ENCODE peak calls at places on chromosomes 16 and 17, in ten cellular contexts. V, K, T, D, B, J, M, I, X and C are unnamed samples. For H3K27me3, the result is how much of the 10 kb centered on the place peaks cover.

GRCh38 chr17:32558997-32559650 is 72.3 kb downstream of the CDK5R1 start:
- DNase-seq in I (no peak), K (no peak), V (no peak), M (no peak), X (no peak), D (no peak), T (no peak), J (peak), B (no peak), C (no peak)

GRCh38 chr16:80580109-80580832 is 39.5 kb downstream of the DYNLRB2 start:
- DNase-seq in B (no peak), V (no peak), D (no peak), K (no peak), T (peak), M (no peak), I (no peak), X (no peak), J (no peak), C (no peak)

GRCh38 chr17:59342681-59343127 is 11.2 kb downstream of the YPEL2 start:
- DNase-seq in K (no peak), B (no peak), D (no peak), M (no peak), V (no peak), I (no peak), J (no peak), T (no peak), X (no peak), C (no peak)

GRCh38 chr17:74010903-74011302 is 192.6 kb upstream of the RPL38 start:
- DNase-seq in B (no peak), V (no peak), J (no peak), D (no peak), K (no peak), M (no peak), I (no peak), X (no peak), T (no peak), C (no peak)

GRCh38 chr16:73065617-73066313 is 17.8 kb upstream of the ZFHX3 start:
- DNase-seq in M (no peak), T (no peak), B (no peak), D (no peak), K (no peak), X (no peak), V (no peak), J (no peak), I (no peak), C (no peak)

GRCh38 chr16:89922477-89922883 is 662 bp upstream of the TUBB3 start:
- DNase-seq in T (peak), K (no peak), I (no peak), D (peak), X (peak), J (peak), V (peak), M (peak), B (peak), C (peak)

GRCh38 chr17:9512323-9513168 is 63.1 kb downstream of the STX8 start:
- DNase-seq in V (peak), I (no peak), K (no peak), J (peak), D (no peak), X (no peak), T (peak), B (peak), M (no peak), C (no peak)

GRCh38 chr16:67943619-67944503 is at the start of gene LCAT:
- DNase-seq in J (peak), B (no peak), D (peak), M (no peak), I (no peak), V (no peak), X (no peak), K (no peak), T (no peak), C (no peak)

GRCh38 chr17:75981019-75981615 is 2.1 kb downstream of the TEN1 start:
- DNase-seq in M (no peak), I (no peak), X (no peak), D (no peak), V (no peak), K (no peak), T (no peak), J (no peak), B (no peak), C (no peak)

GRCh38 chr16:89031715-89032659 is 55.0 kb upstream of the CBFA2T3 start:
- DNase-seq in J (no peak), M (no peak), B (no peak), K (peak), T (no peak), I (no peak), V (no peak), X (no peak), D (peak), C (no peak)

GRCh38 chr17:38898291-38898679 is 27.1 kb upstream of the LASP1NB start:
- DNase-seq in T (no peak), I (no peak), V (no peak), M (no peak), D (no peak), J (no peak), K (no peak), X (no peak), B (no peak), C (no peak)

GRCh38 chr16:71460246-71460645 is 1.8 kb downstream of the ZNF23 start:
- DNase-seq in J (peak), X (no peak), T (no peak), I (no peak), D (no peak), M (no peak), B (peak), K (no peak), V (no peak), C (peak)

GRCh38 chr17:57987582-57988300 is at the start of gene VEZF1:
- DNase-seq in K (peak), I (no peak), B (no peak), V (no peak), D (peak), T (peak), J (peak), X (no peak), M (no peak), C (no peak)

GRCh38 chr16:371729-372521 is 1.6 kb upstream of the MRPL28 start:
- DNase-seq in K (no peak), M (no peak), V (no peak), T (no peak), B (no peak), D (no peak), J (no peak), X (no peak), I (no peak), C (no peak)

GRCh38 chr17:68204736-68205135 is 43.1 kb upstream of the AMZ2 start:
- DNase-seq in V (no peak), K (no peak), B (no peak), M (no peak), I (no peak), D (peak), J (no peak), X (no peak), T (no peak), C (no peak)

GRCh38 chr17:28728364-28729200 is at the start of gene NEK8:
- DNase-seq in V (peak), D (peak), B (peak), X (peak), T (peak), M (peak), K (peak), J (peak), I (no peak), C (peak)

GRCh38 chr16:54178491-54178976 is 108.1 kb downstream of the IRX3 start:
- DNase-seq in K (no peak), I (no peak), T (no peak), J (no peak), V (no peak), B (no peak), D (no peak), X (no peak), M (no peak), C (no peak)

GRCh38 chr16:86519649-86520316 is 9.5 kb downstream of the FOXF1 start:
- DNase-seq in K (no peak), V (no peak), D (peak), B (peak), I (no peak), X (no peak), M (no peak), T (peak), J (peak), C (no peak)

GRCh38 chr17:51629232-51629631 is 368.9 kb downstream of the UTP18 start:
- DNase-seq in B (no peak), J (no peak), I (no peak), X (no peak), T (no peak), D (no peak), K (no peak), M (no peak), V (no peak), C (no peak)

GRCh38 chr17:31537558-31537957 is 146.1 kb downstream of the RAB11FIP4 start:
- DNase-seq in V (no peak), M (no peak), B (no peak), K (peak), T (no peak), X (no peak), J (no peak), I (no peak), D (no peak), C (no peak)

GRCh38 chr17:12050646-12051225 is 30.1 kb downstream of the MAP2K4 start:
- DNase-seq in X (no peak), M (no peak), D (no peak), K (no peak), T (no peak), I (no peak), B (no peak), V (no peak), J (no peak), C (no peak)

GRCh38 chr17:39618956-39619785 is 7.6 kb upstream of the PPP1R1B start:
- DNase-seq in V (no peak), I (no peak), T (no peak), X (no peak), B (no peak), M (no peak), K (no peak), J (no peak), D (no peak), C (no peak)

GRCh38 chr16:28107232-28107631 is 43.7 kb upstream of the GSG1L start:
- DNase-seq in J (no peak), B (no peak), K (no peak), X (no peak), I (no peak), T (no peak), D (no peak), V (no peak), M (no peak), C (no peak)

GRCh38 chr17:48052956-48053757 is 5.0 kb downstream of the NFE2L1 start:
- DNase-seq in T (no peak), D (peak), K (peak), J (peak), X (peak), I (no peak), B (no peak), V (no peak), M (no peak), C (no peak)

GRCh38 chr17:50519141-50519834 is 11.0 kb downstream of the MYCBPAP start:
- DNase-seq in D (no peak), V (peak), T (no peak), B (no peak), X (no peak), J (no peak), I (no peak), M (no peak), K (no peak), C (no peak)

GRCh38 chr16:12340151-12340733 is 363.7 kb downstream of the SNX29 start:
- DNase-seq in M (no peak), J (peak), B (no peak), D (no peak), T (peak), V (no peak), K (no peak), X (no peak), I (no peak), C (peak)

GRCh38 chr17:77580531-77580930 is 378.0 kb upstream of the TNRC6C start:
- DNase-seq in T (no peak), K (no peak), X (no peak), M (no peak), V (no peak), I (no peak), B (no peak), D (no peak), J (no peak), C (no peak)

GRCh38 chr16:8583199-8583598 is 7.1 kb downstream of the TMEM114 start:
- DNase-seq in V (no peak), B (no peak), D (no peak), K (no peak), I (no peak), M (no peak), T (peak), X (no peak), J (peak), C (no peak)

GRCh38 chr16:87201052-87201451 is 116.1 kb downstream of the C16orf95 start:
- DNase-seq in D (peak), I (no peak), J (peak), M (no peak), T (peak), B (peak), K (no peak), V (no peak), X (peak), C (peak)

GRCh38 chr17:69609495-69610315 is 195.2 kb downstream of the MAP2K6 start:
- DNase-seq in M (no peak), J (peak), D (no peak), T (peak), B (no peak), I (peak), V (no peak), K (no peak), X (no peak), C (no peak)

GRCh38 chr16:6949240-6949639 is 383.4 kb upstream of the RBFOX1 start:
- DNase-seq in K (no peak), M (no peak), X (no peak), I (no peak), V (no peak), D (no peak), B (no peak), T (no peak), J (no peak), C (no peak)
- H3K4me3 ChIP-seq in K (no peak), M (no peak), X (no peak), I (no peak), V (no peak), D (no peak), B (no peak), T (no peak), J (no peak), C (no peak)

GRCh38 chr17:6893382-6894205 is 62.1 kb upstream of the TEKT1 start:
- DNase-seq in J (no peak), D (no peak), X (no peak), T (no peak), I (no peak), M (no peak), B (no peak), V (no peak), K (no peak), C (no peak)

DNA sequence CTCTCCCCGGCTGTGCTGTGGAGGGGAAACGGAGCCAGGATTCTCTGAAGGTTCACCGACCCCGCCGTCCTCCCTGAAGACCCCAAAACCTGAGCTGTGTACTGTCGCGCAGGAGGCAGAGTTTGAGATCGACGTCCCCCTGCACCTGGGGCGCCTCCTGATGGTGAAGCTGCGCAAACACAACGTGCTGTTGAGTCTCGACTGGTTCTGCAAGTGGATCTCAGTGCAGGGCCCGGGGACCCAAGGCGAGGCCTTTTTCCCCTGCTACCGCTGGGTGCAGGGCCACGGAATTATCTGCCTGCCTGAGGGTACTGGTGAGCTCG is 62.6 kb upstream of the TEKT1 start:
- DNase-seq in B (no peak), I (peak), V (no peak), T (no peak), M (no peak), K (no peak), D (no peak), X (no peak), J (no peak), C (no peak)
- TF ChIP-seq CTCF in B (peak), I (peak), V (peak), T (peak), M (peak), K (no peak), D (peak), X (no peak), J (peak), C (peak)

GRCh38 chr16:4067262-4068001 is 48.8 kb downstream of the ADCY9 start:
- DNase-seq in J (no peak), V (no peak), B (no peak), K (no peak), I (no peak), T (no peak), D (no peak), M (no peak), X (no peak), C (peak)

GRCh38 chr16:4075534-4075933 is 40.7 kb downstream of the ADCY9 start:
- DNase-seq in D (no peak), V (no peak), T (no peak), M (no peak), X (no peak), J (no peak), B (no peak), I (no peak), K (no peak), C (no peak)

GRCh38 chr16:4064950-4065352 is 51.3 kb downstream of the ADCY9 start:
- DNase-seq in X (no peak), V (no peak), M (no peak), K (no peak), I (no peak), D (no peak), T (no peak), B (no peak), J (no peak), C (no peak)

GRCh38 chr16:4071686-4072561 is 44.3 kb downstream of the ADCY9 start:
- DNase-seq in K (peak), D (no peak), X (no peak), V (no peak), T (no peak), M (no peak), J (no peak), B (no peak), I (no peak), C (no peak)

GRCh38 chr16:4070936-4071335 is 45.3 kb downstream of the ADCY9 start:
- DNase-seq in M (no peak), D (no peak), V (no peak), J (no peak), B (no peak), T (no peak), I (no peak), X (no peak), K (peak), C (no peak)
- H3K27me3 ChIP-seq in M (under half), D (under half), V (under half), J (under half), B (under half), T (under half), I (under half), X (under half), K (under half), C (under half)

GRCh38 chr17:7380321-7380720 is 568 bp upstream of the TNK1 start:
- DNase-seq in D (peak), B (no peak), V (no peak), M (no peak), K (peak), I (no peak), T (no peak), X (no peak), J (peak), C (peak)
- H3K4me3 ChIP-seq in D (peak), B (no peak), V (peak), M (peak), K (peak), I (peak), T (no peak), X (peak), J (no peak), C (peak)

DNA sequence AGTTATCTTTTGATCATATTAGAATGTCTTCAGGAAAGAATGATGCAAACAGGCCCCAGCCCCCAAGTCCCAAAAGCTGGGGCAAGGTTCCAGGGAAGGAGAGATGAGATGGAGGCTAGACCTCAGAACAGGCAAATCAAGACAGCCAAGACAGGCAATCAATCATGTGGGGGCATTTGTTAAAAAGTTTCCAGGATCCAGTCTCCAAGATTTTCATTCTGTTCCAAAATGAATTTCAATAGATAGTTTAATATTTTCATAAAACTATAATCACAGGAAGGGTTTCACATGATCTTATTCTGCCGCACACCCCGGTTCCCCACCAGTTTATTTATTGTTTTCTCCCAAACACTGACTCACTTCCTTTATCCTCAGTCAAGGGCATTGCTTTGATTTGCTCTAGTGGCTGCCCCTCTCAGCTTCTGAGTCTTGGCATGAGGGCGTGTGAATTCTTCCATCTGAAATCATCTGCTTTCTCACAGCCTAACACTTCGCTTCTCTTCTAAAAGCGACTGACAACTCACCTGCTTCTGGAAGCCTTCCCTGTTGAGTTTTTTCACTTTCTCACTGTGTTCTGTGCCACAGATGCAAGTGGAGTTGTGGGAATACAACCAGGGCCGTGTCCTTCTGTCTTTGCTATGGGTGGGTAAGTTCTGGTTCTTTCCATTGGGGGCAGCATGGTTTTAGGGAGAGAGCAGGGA is 12.2 kb upstream of the TERF2 start:
- DNase-seq in J (peak), T (peak), M (no peak), X (no peak), I (no peak), K (no peak), D (peak), B (no peak), V (no peak), C (peak)
- TF ChIP-seq CTCF in J (peak), T (peak), M (peak), X (peak), I (peak), K (peak), D (peak), B (peak), V (peak), C (peak)

DNA sequence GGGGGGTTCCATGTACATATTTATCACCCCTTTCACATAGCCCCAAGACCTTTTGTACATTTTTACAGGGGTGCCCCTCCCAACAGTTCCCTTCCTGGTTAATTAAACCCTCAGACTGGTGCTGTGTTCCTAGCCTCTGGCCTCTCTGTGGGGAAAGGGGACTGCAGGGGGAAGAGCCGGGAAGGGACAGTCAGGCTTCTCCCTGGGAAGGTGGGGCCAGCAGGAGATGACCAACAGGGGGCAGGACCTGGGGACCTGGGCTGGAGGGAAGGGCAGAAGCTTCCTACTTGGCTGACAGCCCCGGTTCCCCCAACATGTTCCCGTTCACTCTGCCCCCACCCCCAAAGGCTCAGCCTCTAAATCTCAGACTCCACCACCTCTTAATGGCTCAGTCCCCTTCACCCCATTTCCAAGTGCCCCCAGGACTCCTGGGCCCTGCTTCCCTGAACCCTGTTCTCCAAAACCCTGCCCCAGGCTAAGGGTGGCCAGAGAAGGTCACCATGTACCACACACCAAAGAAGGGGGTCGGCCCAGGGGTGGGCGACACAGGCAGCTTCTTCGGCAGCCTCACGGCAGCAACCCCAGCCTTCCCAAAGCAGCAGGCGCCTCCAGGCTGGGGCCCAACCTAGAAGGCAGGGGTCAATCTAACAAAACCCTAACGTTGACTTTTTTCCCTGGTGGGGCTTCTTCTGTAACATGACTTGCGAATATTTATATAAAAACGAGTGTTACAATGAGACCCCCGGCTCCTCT is 12.0 kb downstream of the FBRS start:
- DNase-seq in T (no peak), B (no peak), M (no peak), V (no peak), I (no peak), J (no peak), X (no peak), K (no peak), D (no peak), C (no peak)
- H3K27me3 ChIP-seq in T (under half), B (under half), M (under half), V (under half), I (half or more), J (under half), X (under half), K (under half), D (under half), C (under half)